ENCODE peak calls at places on chromosomes 11 and 22, in seven cellular contexts. One of them, this sample, is unnamed.

GRCh38 chr11:133830931-133831907 is 14.1 kb downstream of the SPATA19 start:
- DNase-seq in HL-60: no peak
- DNase-seq in GM12878: no peak
- DNase-seq in HCT116: no peak
- DNase-seq in GM23338: peak; percentile 61
- DNase-seq in SK-N-SH: peak; percentile 54
- DNase-seq in HepG2: no peak
- DNase-seq in this sample: no peak

GRCh38 chr11:33475999-33476398 is 218.8 kb downstream of the HIPK3 start:
- DNase-seq in HL-60: no peak
- DNase-seq in HCT116: no peak
- DNase-seq in GM23338: no peak
- DNase-seq in SK-N-SH: peak; percentile 24
- DNase-seq in HepG2: peak; percentile 37
- DNase-seq in GM12878: no peak
- DNase-seq in this sample: no peak

GRCh38 chr11:8913961-8914660 is 3.1 kb downstream of the AKIP1 start:
- DNase-seq in GM23338: peak; percentile 78
- DNase-seq in HCT116: no peak
- DNase-seq in GM12878: no peak
- DNase-seq in SK-N-SH: peak; percentile 67
- DNase-seq in HL-60: peak; percentile 66
- DNase-seq in HepG2: peak; percentile 37
- DNase-seq in this sample: no peak

GRCh38 chr11:115654792-115655191 is 150.6 kb upstream of the CADM1 start:
- DNase-seq in HL-60: no peak
- DNase-seq in GM12878: no peak
- DNase-seq in SK-N-SH: no peak
- DNase-seq in HCT116: no peak
- DNase-seq in GM23338: no peak
- DNase-seq in HepG2: no peak
- DNase-seq in this sample: no peak

GRCh38 chr22:23578306-23578705 is 1.8 kb downstream of the IGLL1 start:
- DNase-seq in GM12878: no peak
- DNase-seq in HCT116: no peak
- DNase-seq in GM23338: no peak
- DNase-seq in HL-60: no peak
- DNase-seq in SK-N-SH: no peak
- DNase-seq in HepG2: no peak
- DNase-seq in this sample: no peak

GRCh38 chr11:117473692-117474091 is 146.0 kb downstream of the CEP164 start:
- DNase-seq in GM23338: peak; percentile 38
- DNase-seq in GM12878: no peak
- DNase-seq in HCT116: no peak
- DNase-seq in HL-60: no peak
- DNase-seq in HepG2: no peak
- DNase-seq in SK-N-SH: no peak
- DNase-seq in this sample: no peak

GRCh38 chr11:28072321-28072720 is 35.6 kb downstream of the KIF18A start:
- DNase-seq in GM12878: no peak
- DNase-seq in SK-N-SH: no peak
- DNase-seq in HCT116: no peak
- DNase-seq in HepG2: no peak
- DNase-seq in GM23338: no peak
- DNase-seq in HL-60: no peak
- DNase-seq in this sample: no peak

GRCh38 chr11:65045728-65046127 is 4.7 kb downstream of the SAC3D1 start:
- DNase-seq in HCT116: no peak
- DNase-seq in HepG2: no peak
- DNase-seq in SK-N-SH: no peak
- DNase-seq in GM23338: peak; percentile 28
- DNase-seq in GM12878: no peak
- DNase-seq in HL-60: no peak
- DNase-seq in this sample: no peak

GRCh38 chr22:48827904-48828555 is 999.6 kb downstream of the BRD1 start:
- DNase-seq in GM23338: no peak
- DNase-seq in GM12878: no peak
- DNase-seq in HepG2: no peak
- DNase-seq in HCT116: no peak
- DNase-seq in HL-60: no peak
- DNase-seq in SK-N-SH: no peak
- DNase-seq in this sample: no peak

GRCh38 chr11:61888043-61888442 is 3.3 kb downstream of the FADS3 start:
- DNase-seq in SK-N-SH: no peak
- DNase-seq in HL-60: no peak
- DNase-seq in HCT116: no peak
- DNase-seq in GM23338: no peak
- DNase-seq in GM12878: no peak
- DNase-seq in HepG2: no peak
- DNase-seq in this sample: no peak

GRCh38 chr11:73322111-73322985 is 14.3 kb downstream of the ARHGEF17 start:
- DNase-seq in HepG2: no peak
- DNase-seq in SK-N-SH: no peak
- DNase-seq in GM23338: no peak
- DNase-seq in HCT116: no peak
- DNase-seq in GM12878: no peak
- DNase-seq in HL-60: no peak
- DNase-seq in this sample: no peak

GRCh38 chr11:33534575-33534974 is 166.1 kb downstream of the C11orf91 start:
- DNase-seq in GM12878: no peak
- DNase-seq in HCT116: no peak
- DNase-seq in SK-N-SH: no peak
- DNase-seq in GM23338: no peak
- DNase-seq in HepG2: no peak
- DNase-seq in HL-60: no peak
- DNase-seq in this sample: no peak

GRCh38 chr22:38320605-38321402 is 3.6 kb upstream of the CSNK1E start:
- DNase-seq in HepG2: no peak
- DNase-seq in HL-60: no peak
- DNase-seq in SK-N-SH: no peak
- DNase-seq in HCT116: no peak
- DNase-seq in GM12878: no peak
- DNase-seq in GM23338: no peak
- DNase-seq in this sample: no peak

GRCh38 chr11:113014731-113015455 is 53.7 kb downstream of the NCAM1 start:
- DNase-seq in HepG2: no peak
- DNase-seq in SK-N-SH: peak; percentile 49
- DNase-seq in HCT116: no peak
- DNase-seq in HL-60: no peak
- DNase-seq in GM12878: no peak
- DNase-seq in GM23338: peak; percentile 5
- DNase-seq in this sample: no peak

GRCh38 chr22:33126881-33127280 is 68.7 kb upstream of the SYN3 start:
- DNase-seq in GM12878: no peak
- DNase-seq in HCT116: no peak
- DNase-seq in GM23338: peak; percentile 75
- DNase-seq in HepG2: peak; percentile 39
- DNase-seq in SK-N-SH: peak; percentile 52
- DNase-seq in HL-60: no peak
- DNase-seq in this sample: no peak

DNA sequence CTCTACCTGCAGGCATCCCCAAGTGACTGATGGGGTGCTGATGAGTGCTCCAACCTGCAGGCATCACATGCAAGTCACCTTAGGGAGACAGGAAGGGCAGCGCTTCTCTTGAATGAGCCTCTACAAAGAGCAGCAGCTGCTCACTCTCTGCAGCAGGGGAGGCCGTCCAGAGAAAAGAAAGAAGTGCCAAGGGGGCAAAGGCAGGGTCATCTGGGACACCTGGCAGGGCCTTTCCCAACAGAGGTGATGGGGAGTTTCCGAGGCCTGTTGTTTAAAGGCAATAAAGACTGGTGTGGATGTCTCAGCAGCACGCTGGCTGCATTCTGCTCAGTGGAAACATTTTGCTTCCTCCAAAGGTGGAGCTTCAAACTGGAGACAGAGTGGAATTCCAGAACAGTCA is 113.7 kb downstream of the ETS1 start:
- DNase-seq in GM23338: no peak
- DNase-seq in HepG2: no peak
- DNase-seq in SK-N-SH: no peak
- DNase-seq in HL-60: no peak
- DNase-seq in GM12878: peak; percentile 51
- DNase-seq in HCT116: no peak
- DNase-seq in this sample: no peak
- TF ChIP-seq POLR2AphosphoS5 in GM23338: no peak
- TF ChIP-seq POLR2AphosphoS5 in HepG2: no peak
- TF ChIP-seq POLR2AphosphoS5 in SK-N-SH: no peak
- TF ChIP-seq POLR2AphosphoS5 in HL-60: no peak
- TF ChIP-seq POLR2AphosphoS5 in GM12878: no peak
- TF ChIP-seq POLR2AphosphoS5 in HCT116: no peak
- TF ChIP-seq POLR2AphosphoS5 in this sample: no peak

GRCh38 chr22:39597236-39597869 is 26.8 kb downstream of the CACNA1I start:
- DNase-seq in GM23338: peak; percentile 12
- DNase-seq in GM12878: no peak
- DNase-seq in SK-N-SH: no peak
- DNase-seq in HepG2: no peak
- DNase-seq in HCT116: no peak
- DNase-seq in HL-60: no peak
- DNase-seq in this sample: no peak
- TF ChIP-seq REST in GM23338: no peak
- TF ChIP-seq REST in GM12878: no peak
- TF ChIP-seq REST in SK-N-SH: no peak
- TF ChIP-seq REST in HepG2: no peak
- TF ChIP-seq REST in HCT116: no peak
- TF ChIP-seq REST in HL-60: no peak
- TF ChIP-seq REST in this sample: no peak

GRCh38 chr11:1776944-1777715 is 13.4 kb upstream of the CTSD start:
- DNase-seq in SK-N-SH: no peak
- DNase-seq in HepG2: no peak
- DNase-seq in GM23338: no peak
- DNase-seq in GM12878: no peak
- DNase-seq in HCT116: no peak
- DNase-seq in HL-60: no peak
- DNase-seq in this sample: no peak

GRCh38 chr11:1779034-1779805 is 15.5 kb upstream of the CTSD start:
- DNase-seq in HL-60: no peak
- DNase-seq in SK-N-SH: no peak
- DNase-seq in GM12878: no peak
- DNase-seq in HCT116: no peak
- DNase-seq in GM23338: no peak
- DNase-seq in HepG2: no peak
- DNase-seq in this sample: no peak

GRCh38 chr11:1778141-1778911 is 14.6 kb upstream of the CTSD start:
- DNase-seq in HL-60: peak; percentile 78
- DNase-seq in HepG2: no peak
- DNase-seq in GM12878: no peak
- DNase-seq in SK-N-SH: peak; percentile 16
- DNase-seq in HCT116: no peak
- DNase-seq in GM23338: no peak
- DNase-seq in this sample: no peak

GRCh38 chr11:1776331-1776851 is 12.7 kb upstream of the CTSD start:
- DNase-seq in SK-N-SH: no peak
- DNase-seq in HCT116: no peak
- DNase-seq in GM12878: no peak
- DNase-seq in HepG2: no peak
- DNase-seq in HL-60: no peak
- DNase-seq in GM23338: no peak
- DNase-seq in this sample: no peak

DNA sequence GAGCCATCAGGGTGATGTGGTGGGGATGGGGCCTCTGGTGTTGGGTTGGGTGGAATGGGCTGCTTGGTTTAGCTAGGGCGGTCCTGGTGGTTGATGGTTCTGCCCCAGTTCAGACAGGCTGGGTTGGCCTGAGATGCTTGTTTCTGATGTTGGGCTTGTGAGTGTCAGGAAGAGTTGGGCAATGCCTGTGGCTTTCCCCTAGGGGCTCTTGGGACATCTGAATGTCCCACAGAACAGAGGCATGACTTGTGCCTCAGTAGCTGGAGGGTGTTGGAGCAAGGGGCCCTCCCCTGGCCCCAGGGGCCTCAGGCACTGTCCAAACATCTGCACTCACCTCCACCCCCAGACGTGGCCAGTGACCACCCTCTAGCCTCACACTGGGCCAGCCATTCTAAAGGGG is 14.0 kb upstream of the CTSD start:
- DNase-seq in HepG2: no peak
- DNase-seq in SK-N-SH: no peak
- DNase-seq in GM23338: no peak
- DNase-seq in HL-60: no peak
- DNase-seq in HCT116: no peak
- DNase-seq in GM12878: no peak
- DNase-seq in this sample: no peak
- H3K27me3 ChIP-seq in HepG2: peaks cover 54% of the 10 kb centered on the region
- H3K27me3 ChIP-seq in SK-N-SH: no peaks in the 10 kb centered on the region
- H3K27me3 ChIP-seq in GM23338: no peaks in the 10 kb centered on the region
- H3K27me3 ChIP-seq in HL-60: no peaks in the 10 kb centered on the region
- H3K27me3 ChIP-seq in HCT116: no peaks in the 10 kb centered on the region
- H3K27me3 ChIP-seq in GM12878: no peaks in the 10 kb centered on the region
- H3K27me3 ChIP-seq in this sample: no peaks in the 10 kb centered on the region

GRCh38 chr11:77084581-77085191 is 17.9 kb downstream of the CAPN5 start:
- DNase-seq in HepG2: no peak
- DNase-seq in SK-N-SH: no peak
- DNase-seq in HCT116: no peak
- DNase-seq in GM12878: no peak
- DNase-seq in GM23338: no peak
- DNase-seq in HL-60: no peak
- DNase-seq in this sample: no peak

GRCh38 chr11:77082838-77083552 is 16.2 kb downstream of the CAPN5 start:
- DNase-seq in HCT116: no peak
- DNase-seq in GM12878: no peak
- DNase-seq in SK-N-SH: peak; percentile 82
- DNase-seq in HL-60: no peak
- DNase-seq in HepG2: no peak
- DNase-seq in GM23338: no peak
- DNase-seq in this sample: no peak

GRCh38 chr11:77081976-77082836 is 15.4 kb downstream of the CAPN5 start:
- DNase-seq in GM23338: no peak
- DNase-seq in HepG2: no peak
- DNase-seq in SK-N-SH: peak; percentile 21
- DNase-seq in HL-60: no peak
- DNase-seq in GM12878: no peak
- DNase-seq in HCT116: no peak
- DNase-seq in this sample: no peak

GRCh38 chr11:77085652-77086051 is 17.0 kb upstream of the OMP start:
- DNase-seq in HepG2: no peak
- DNase-seq in HCT116: no peak
- DNase-seq in GM23338: no peak
- DNase-seq in GM12878: no peak
- DNase-seq in HL-60: no peak
- DNase-seq in SK-N-SH: no peak
- DNase-seq in this sample: no peak

DNA sequence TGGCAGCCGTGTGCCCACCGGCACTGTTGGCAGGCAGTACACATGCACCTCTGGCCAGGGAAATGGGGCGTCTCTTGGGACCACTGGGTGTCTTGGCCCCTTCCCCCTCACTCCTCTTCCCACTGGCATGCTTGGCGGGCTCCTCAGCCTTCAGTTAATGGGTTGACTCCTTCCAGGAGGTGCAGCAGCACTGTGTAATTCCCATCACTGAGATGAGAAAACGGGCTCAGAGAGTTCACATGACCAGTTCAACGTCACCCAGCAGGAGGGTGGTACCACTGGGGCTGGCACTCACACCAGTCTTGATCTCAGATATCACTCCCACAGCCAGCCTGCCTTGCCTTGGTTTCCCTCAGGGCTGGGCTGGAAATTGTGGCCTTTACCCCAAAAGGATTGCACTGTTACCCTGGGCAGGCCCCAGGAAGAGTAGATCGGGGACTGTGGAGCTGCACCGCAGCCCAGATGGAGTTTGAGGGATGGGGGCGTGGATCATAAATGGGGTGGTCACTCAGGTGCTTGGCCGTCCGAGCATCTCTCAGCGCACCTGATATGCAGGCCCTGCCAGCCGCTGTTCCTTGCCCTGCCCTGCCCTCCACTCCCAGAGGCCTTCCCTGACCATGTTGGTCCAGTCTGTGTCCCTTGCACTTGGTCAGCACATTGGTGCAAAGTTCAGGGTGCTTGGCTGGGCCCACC is 16.9 kb downstream of the CAPN5 start:
- DNase-seq in GM12878: no peak
- DNase-seq in HepG2: no peak
- DNase-seq in HCT116: no peak
- DNase-seq in SK-N-SH: no peak
- DNase-seq in GM23338: no peak
- DNase-seq in HL-60: no peak
- DNase-seq in this sample: no peak
- TF ChIP-seq POLR2AphosphoS5 in GM12878: no peak
- TF ChIP-seq POLR2AphosphoS5 in HepG2: no peak
- TF ChIP-seq POLR2AphosphoS5 in HCT116: no peak
- TF ChIP-seq POLR2AphosphoS5 in SK-N-SH: no peak
- TF ChIP-seq POLR2AphosphoS5 in GM23338: no peak
- TF ChIP-seq POLR2AphosphoS5 in HL-60: no peak
- TF ChIP-seq POLR2AphosphoS5 in this sample: no peak